ENCODE peak calls at places on chromosome 16, in six cellular contexts. Z, U, M, D, H and L are unnamed samples.

GRCh38 chr16:83312015-83312734 is 495.6 kb upstream of the HSBP1 start:
- DNase-seq in M (no peak), U (no peak), Z (no peak), H (no peak), D (no peak), L (no peak)

GRCh38 chr16:49947907-49948678 is 76.9 kb upstream of the CNEP1R1 start:
- DNase-seq in H (no peak), D (no peak), M (no peak), Z (no peak), U (no peak), L (no peak)

GRCh38 chr16:28168991-28169554 is 42.7 kb downstream of the XPO6 start:
- DNase-seq in D (no peak), U (no peak), H (no peak), Z (no peak), M (no peak), L (no peak)

GRCh38 chr16:81598083-81598482 is 153.5 kb downstream of the CMIP start:
- DNase-seq in H (no peak), D (no peak), U (no peak), M (no peak), Z (no peak), L (no peak)

GRCh38 chr16:67105251-67105650 is 4.5 kb upstream of the PHAF1 start:
- DNase-seq in D (no peak), M (no peak), Z (no peak), H (no peak), U (no peak), L (no peak)

GRCh38 chr16:18062713-18063112 is 273.8 kb downstream of the NPIPA8 start:
- DNase-seq in D (no peak), M (no peak), Z (no peak), U (no peak), H (no peak), L (no peak)

GRCh38 chr16:17270111-17270510 is 200.6 kb downstream of the XYLT1 start:
- DNase-seq in H (no peak), U (no peak), D (no peak), M (no peak), Z (no peak), L (no peak)

GRCh38 chr16:81626181-81626674 is 152.9 kb upstream of the PLCG2 start:
- DNase-seq in Z (peak; percentile 54), D (no peak), U (no peak), M (peak; percentile 31), H (no peak), L (no peak)

GRCh38 chr16:80526418-80527061 is 14.3 kb upstream of the DYNLRB2 start:
- DNase-seq in Z (peak; percentile 69), U (peak; percentile 60), D (peak; percentile 64), H (peak; percentile 46), M (peak; percentile 77), L (peak; percentile 69)

GRCh38 chr16:12315330-12316138 is 339.0 kb downstream of the SNX29 start:
- DNase-seq in Z (no peak), M (no peak), U (peak; percentile 91), H (no peak), D (no peak), L (no peak)

GRCh38 chr16:55532227-55532626 is 23.4 kb downstream of the LPCAT2 start:
- DNase-seq in D (no peak), U (no peak), H (no peak), Z (no peak), M (no peak), L (peak; percentile 25)

GRCh38 chr16:27972500-27972899 is 91.0 kb downstream of the GSG1L start:
- DNase-seq in H (no peak), M (peak; percentile 72), D (peak; percentile 57), Z (peak; percentile 25), U (peak; percentile 51), L (peak; percentile 11)

GRCh38 chr16:4179020-4179419 is 62.8 kb upstream of the ADCY9 start:
- DNase-seq in Z (peak; percentile 62), U (peak; percentile 10), D (peak; percentile 41), M (no peak), H (peak; percentile 30), L (no peak)

GRCh38 chr16:66692341-66692740 is 4.2 kb downstream of the CMTM4 start:
- DNase-seq in M (no peak), U (no peak), D (no peak), H (no peak), Z (no peak), L (no peak)

GRCh38 chr16:11587643-11588247 is 1.0 kb upstream of the LITAF start:
- DNase-seq in D (no peak), H (no peak), U (no peak), Z (no peak), M (no peak), L (no peak)

GRCh38 chr16:87968541-87968940 is 17.3 kb downstream of the BANP start:
- DNase-seq in D (no peak), Z (peak; percentile 84), H (peak; percentile 16), M (no peak), U (no peak), L (peak; percentile 49)

GRCh38 chr16:15865742-15866141 is 8.9 kb upstream of the MYH11 start:
- DNase-seq in U (no peak), M (no peak), Z (no peak), D (no peak), H (no peak), L (no peak)

GRCh38 chr16:75494184-75494583 is 1.1 kb downstream of the CHST6 start:
- DNase-seq in U (no peak), M (no peak), Z (no peak), D (no peak), H (no peak), L (no peak)

GRCh38 chr16:27642753-27643152 is 92.8 kb downstream of the KATNIP start:
- DNase-seq in U (peak; percentile 35), Z (peak; percentile 43), H (no peak), M (peak; percentile 28), D (peak; percentile 18), L (peak; percentile 17)

GRCh38 chr16:59574296-59574695 is 840.2 kb upstream of the GOT2 start:
- DNase-seq in Z (no peak), D (no peak), U (no peak), M (no peak), H (no peak), L (no peak)

GRCh38 chr16:48277158-48277557 is 29.8 kb upstream of the ABCC11 start:
- DNase-seq in H (no peak), D (no peak), Z (no peak), M (no peak), U (no peak), L (no peak)

GRCh38 chr16:74836111-74836671 is 61.6 kb upstream of the FA2H start:
- DNase-seq in D (no peak), U (no peak), Z (no peak), H (no peak), M (no peak), L (no peak)

GRCh38 chr16:15949210-15950166 is at the start of gene ABCC1:
- DNase-seq in Z (no peak), M (peak; percentile 64), U (peak; percentile 60), D (peak; percentile 53), H (peak; percentile 40), L (no peak)

GRCh38 chr16:1338119-1338730 is 4.8 kb downstream of the BAIAP3 start:
- DNase-seq in D (no peak), Z (no peak), H (no peak), M (peak; percentile 50), U (peak; percentile 51), L (no peak)
- TF ChIP-seq CTCF in D (peak; percentile 51), Z (peak; percentile 25), H (no peak), M (peak; percentile 55), U (peak; percentile 81), L (peak; percentile 41)

DNA sequence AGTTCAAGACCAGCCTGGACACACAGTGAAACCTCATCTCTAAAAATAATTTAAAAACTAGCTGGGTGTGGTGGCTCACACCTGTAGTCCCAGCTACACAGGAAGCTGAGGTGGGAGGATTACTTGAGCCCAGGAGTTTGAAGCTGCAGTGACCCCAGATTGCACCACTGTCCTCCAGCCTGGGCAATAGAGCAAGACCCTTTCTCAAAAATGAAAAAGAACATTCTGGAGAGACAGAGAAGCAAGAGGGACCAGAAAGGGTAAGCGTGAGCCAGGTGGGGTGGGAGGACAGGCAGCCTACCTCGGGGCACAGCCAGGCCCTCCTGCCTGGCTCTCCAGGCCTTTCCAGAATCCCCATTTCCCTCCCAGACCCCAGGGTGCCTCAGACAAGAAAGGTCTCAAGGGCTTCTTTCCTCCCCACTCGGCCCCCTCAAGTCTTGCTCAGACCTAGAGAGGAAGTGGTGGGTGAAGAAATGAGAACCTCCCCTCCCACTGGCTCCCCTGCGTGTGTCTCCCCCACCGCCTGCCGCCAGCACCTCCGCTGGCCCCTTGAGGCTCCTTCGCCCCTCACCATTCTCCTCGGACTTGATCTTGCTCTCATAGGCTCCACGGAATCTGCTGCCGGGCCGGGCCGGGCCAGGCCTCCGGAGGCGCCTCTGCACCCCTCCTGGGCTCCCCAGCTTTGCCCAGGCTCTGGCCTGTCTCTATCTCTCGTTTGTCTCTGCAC is 501 bp downstream of the C16orf54 start:
- DNase-seq in D (no peak), U (no peak), Z (no peak), M (peak; percentile 77), H (no peak), L (no peak)
- H3K4me3 ChIP-seq in D (no peak overlapping the region), U (no peak overlapping the region), Z (no peak overlapping the region), M (peak overlapping the region; percentile 77), H (no peak overlapping the region), L (no peak overlapping the region)

GRCh38 chr16:84758627-84759026 is 58.8 kb downstream of the USP10 start:
- DNase-seq in Z (no peak), H (no peak), M (no peak), D (no peak), U (no peak), L (no peak)

GRCh38 chr16:84759906-84760305 is 59.9 kb upstream of the CRISPLD2 start:
- DNase-seq in H (no peak), Z (no peak), U (no peak), D (no peak), M (no peak), L (no peak)

GRCh38 chr16:84756830-84757229 is 57.0 kb downstream of the USP10 start:
- DNase-seq in H (no peak), Z (no peak), D (no peak), U (no peak), M (no peak), L (no peak)

GRCh38 chr16:84761448-84762368 is 58.1 kb upstream of the CRISPLD2 start:
- DNase-seq in Z (peak; percentile 66), D (no peak), H (no peak), U (no peak), M (no peak), L (no peak)

GRCh38 chr16:84759061-84759460 is 59.3 kb downstream of the USP10 start:
- DNase-seq in Z (no peak), M (no peak), D (no peak), H (no peak), U (no peak), L (no peak)
- TF ChIP-seq CTCF in Z (no peak), M (no peak), D (no peak), H (no peak), U (no peak), L (no peak)

DNA sequence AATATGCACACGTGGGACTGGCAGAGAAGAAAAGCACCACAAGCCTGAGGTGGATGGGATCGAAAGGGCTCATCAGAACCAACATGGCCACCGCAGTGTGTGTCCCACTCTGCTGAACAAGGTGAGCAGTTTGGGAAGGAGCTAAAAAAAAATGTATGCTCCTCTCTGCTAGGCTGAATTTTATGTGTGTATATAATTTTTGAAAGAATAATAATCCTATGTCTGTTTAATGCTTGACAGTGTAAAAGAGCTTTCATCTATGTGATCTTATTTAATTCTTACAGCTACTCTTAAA is 14.2 kb upstream of the EEF2K start:
- DNase-seq in D (no peak), M (peak; percentile 72), H (peak; percentile 52), U (peak; percentile 70), Z (peak; percentile 52), L (no peak)
- H3K4me3 ChIP-seq in D (peak overlapping the region; percentile 63), M (peak overlapping the region; percentile 82), H (peak overlapping the region; percentile 55), U (peak overlapping the region; percentile 72), Z (peak overlapping the region; percentile 57), L (peak overlapping the region; percentile 59)